ENCODE peak calls at places on chromosomes 5 and 9, in seven cellular contexts. Q is neural crest cell; L is sigmoid colon; N is dorsolateral prefrontal cortex; I is nephron progenitor cell; P is left ventricle myocardium inferior; K is CD4-positive, alpha-beta T cell. D is an unnamed sample.

GRCh38 chr9:34176089-34176488 is 2.8 kb upstream of the UBAP1 start:
- DNase-seq in I (no peak), L (no peak), K (no peak), P (no peak), Q (no peak), N (no peak), D (no peak)

GRCh38 chr5:149865746-149866145 is 78.8 kb downstream of the PDE6A start:
- DNase-seq in N (no peak), K (no peak), L (no peak), P (no peak), I (no peak), Q (no peak), D (no peak)

GRCh38 chr5:67241326-67241725 is 44.7 kb upstream of the CD180 start:
- DNase-seq in L (no peak), I (no peak), P (no peak), N (no peak), Q (no peak), K (no peak), D (no peak)

GRCh38 chr9:80874276-80874675 is 815.1 kb downstream of the TLE1 start:
- DNase-seq in P (no peak), L (no peak), I (no peak), Q (no peak), K (no peak), N (no peak), D (no peak)

GRCh38 chr9:91486699-91487497 is 63.3 kb upstream of the NFIL3 start:
- DNase-seq in K (no peak), I (no peak), Q (no peak), N (no peak), P (no peak), L (no peak), D (no peak)

GRCh38 chr5:147432323-147432722 is 77.5 kb downstream of the DPYSL3 start:
- DNase-seq in L (no peak), Q (no peak), K (no peak), P (no peak), N (no peak), I (no peak), D (peak; percentile 34)

GRCh38 chr5:33565304-33565703 is 124.5 kb downstream of the TARS1 start:
- DNase-seq in K (no peak), P (peak; percentile 38), I (no peak), L (peak; percentile 80), Q (no peak), N (no peak), D (no peak)

GRCh38 chr9:97958812-97959511 is 21.0 kb upstream of the HEMGN start:
- DNase-seq in Q (no peak), N (no peak), K (no peak), L (no peak), I (no peak), P (no peak), D (no peak)

GRCh38 chr5:37696190-37697021 is 143.4 kb downstream of the GDNF start:
- DNase-seq in K (no peak), I (no peak), P (no peak), Q (no peak), N (no peak), L (no peak), D (no peak)

GRCh38 chr9:122334916-122335315 is 35.9 kb upstream of the PTGS1 start:
- DNase-seq in N (no peak), I (no peak), P (no peak), K (no peak), L (no peak), Q (no peak), D (no peak)

GRCh38 chr5:128101676-128102075 is 18.1 kb downstream of the SLC12A2 start:
- DNase-seq in I (no peak), K (no peak), P (no peak), Q (no peak), L (no peak), N (no peak), D (no peak)

GRCh38 chr5:167993771-167994170 is 297.7 kb upstream of the WWC1 start:
- DNase-seq in L (no peak), I (no peak), Q (no peak), N (no peak), K (no peak), P (no peak), D (no peak)

GRCh38 chr5:42992035-42992570 is 48.0 kb downstream of the ANXA2R start:
- DNase-seq in K (peak; percentile 80), P (peak; percentile 84), L (peak; percentile 88), Q (peak; percentile 52), I (peak; percentile 64), N (peak; percentile 48), D (no peak)

GRCh38 chr5:17275279-17276158 is 58.1 kb downstream of the BASP1 start:
- DNase-seq in N (no peak), K (no peak), Q (no peak), L (no peak), I (no peak), P (no peak), D (no peak)

GRCh38 chr9:37259906-37260305 is 139.5 kb downstream of the ZCCHC7 start:
- DNase-seq in K (no peak), N (no peak), P (no peak), I (no peak), L (no peak), Q (no peak), D (no peak)

GRCh38 chr9:37264539-37264938 is 144.2 kb downstream of the ZCCHC7 start:
- DNase-seq in Q (no peak), K (no peak), P (no peak), N (no peak), L (no peak), I (no peak), D (no peak)

GRCh38 chr9:37266630-37267029 is 146.3 kb downstream of the ZCCHC7 start:
- DNase-seq in I (no peak), P (no peak), K (no peak), Q (no peak), N (no peak), L (no peak), D (no peak)

DNA sequence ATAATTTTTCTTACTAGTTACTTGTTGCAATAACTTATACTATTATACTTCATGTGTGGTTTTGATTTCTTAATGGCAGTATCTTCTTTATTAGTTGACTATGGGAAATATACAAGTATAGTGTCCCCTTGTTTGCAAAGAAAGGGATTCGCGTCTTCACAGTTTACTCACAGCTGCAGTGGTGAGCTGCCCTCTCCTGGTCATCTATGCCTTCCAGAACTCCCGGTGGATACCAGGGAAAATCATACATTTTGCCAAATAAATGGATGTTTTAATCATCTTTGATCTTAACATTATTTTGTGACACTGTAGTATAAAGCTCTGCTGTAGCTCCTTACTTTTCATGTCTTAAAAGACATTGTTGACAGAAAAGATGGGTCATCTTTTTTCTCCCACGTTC is 142.0 kb downstream of the ZCCHC7 start:
- DNase-seq in K (no peak), P (no peak), I (no peak), L (no peak), N (peak; percentile 37), Q (peak; percentile 11), D (peak; percentile 51)
- TF ChIP-seq CTCF in K (peak; percentile 13), P (peak; percentile 58), I (peak; percentile 35), L (no peak), N (peak; percentile 51), Q (peak; percentile 61), D (peak; percentile 86)

GRCh38 chr5:44334622-44335021 is 54.6 kb downstream of the FGF10 start:
- DNase-seq in K (no peak), P (no peak), L (no peak), I (no peak), Q (no peak), N (no peak), D (no peak)

GRCh38 chr5:44336708-44337107 is 52.5 kb downstream of the FGF10 start:
- DNase-seq in L (no peak), P (no peak), K (no peak), Q (no peak), N (no peak), I (no peak), D (no peak)

GRCh38 chr5:44331471-44332079 is 57.6 kb downstream of the FGF10 start:
- DNase-seq in P (no peak), I (no peak), N (no peak), L (no peak), K (no peak), Q (no peak), D (no peak)

GRCh38 chr5:44329716-44330115 is 59.5 kb downstream of the FGF10 start:
- DNase-seq in I (no peak), N (no peak), L (no peak), P (no peak), Q (no peak), K (no peak), D (no peak)

GRCh38 chr5:44332360-44332971 is 56.8 kb downstream of the FGF10 start:
- DNase-seq in K (no peak), Q (no peak), N (no peak), L (no peak), I (peak; percentile 3), P (no peak), D (no peak)
- TF ChIP-seq CTCF in K (no peak), Q (peak; percentile 79), N (peak; percentile 47), L (no peak), I (peak; percentile 67), P (peak; percentile 71), D (peak; percentile 65)

DNA sequence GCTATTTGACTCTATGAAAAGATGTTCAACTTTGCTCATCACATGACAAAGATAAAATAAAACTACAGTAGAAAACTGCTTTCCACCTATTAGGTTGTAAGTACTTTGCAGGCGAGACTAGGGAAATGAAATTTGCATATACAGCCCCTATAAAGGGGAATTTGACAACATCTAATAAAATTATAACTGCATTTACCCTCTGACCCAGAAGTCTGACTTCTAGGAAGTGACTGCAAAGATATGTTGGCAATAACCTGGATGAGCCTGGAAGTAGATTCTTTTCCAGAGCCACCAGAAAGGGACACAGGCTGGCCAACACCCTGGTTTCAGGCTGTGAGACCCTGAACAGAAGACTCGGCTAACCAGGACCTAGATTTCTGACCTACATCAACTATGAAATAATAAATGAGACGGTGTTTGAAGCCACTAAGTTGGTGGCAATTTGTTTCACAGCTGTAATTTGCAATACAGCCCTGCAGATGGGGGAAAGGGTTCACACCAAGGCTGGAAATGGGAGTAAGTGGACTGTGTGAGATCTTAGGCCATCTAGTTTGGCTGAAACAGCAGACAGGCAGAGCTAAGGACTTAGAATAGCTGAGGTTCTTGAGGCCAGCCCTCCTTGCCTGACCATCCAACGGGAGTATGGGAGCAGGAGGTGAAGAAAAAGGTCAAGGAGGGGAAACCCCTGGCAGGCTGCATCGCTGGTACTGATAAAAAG is 106.6 kb downstream of the SIL1 start:
- DNase-seq in K (no peak), N (no peak), Q (no peak), P (no peak), I (no peak), L (no peak), D (no peak)
- TF ChIP-seq CTCF in K (no peak), N (peak; percentile 25), Q (no peak), P (peak; percentile 58), I (no peak), L (peak; percentile 46), D (peak; percentile 22)

GRCh38 chr5:179229331-179229761 is 115.9 kb downstream of the ADAMTS2 start:
- DNase-seq in Q (no peak), L (peak; percentile 42), K (no peak), I (no peak), N (no peak), P (no peak), D (no peak)

GRCh38 chr5:179226696-179227095 is 118.6 kb downstream of the ADAMTS2 start:
- DNase-seq in N (no peak), I (no peak), K (no peak), Q (no peak), L (peak; percentile 12), P (no peak), D (no peak)

GRCh38 chr5:179227196-179227577 is 118.1 kb downstream of the ADAMTS2 start:
- DNase-seq in K (no peak), Q (no peak), N (no peak), L (peak; percentile 40), I (no peak), P (no peak), D (no peak)

GRCh38 chr5:179228341-179229121 is 116.7 kb downstream of the ADAMTS2 start:
- DNase-seq in N (no peak), K (no peak), P (no peak), I (peak; percentile 55), Q (no peak), L (peak; percentile 53), D (no peak)

GRCh38 chr5:179227578-179228311 is 117.5 kb downstream of the ADAMTS2 start:
- DNase-seq in I (no peak), P (no peak), Q (no peak), K (no peak), N (no peak), L (peak; percentile 45), D (no peak)
- TF ChIP-seq CTCF in I (no peak), P (no peak), Q (no peak), K (no peak), N (no peak), L (no peak), D (no peak)